ENCODE peak calls at places on chromosomes 7 and 10, in seven cellular contexts. J is spleen, M is esophagus muscularis mucosa, O is endothelial cell of umbilical vein, W is GM12878, G is GM12891, N is HCT116. H is an unnamed sample.

GRCh38 chr7:44065431-44066110 is at the start of gene PGAM2:
- DNase-seq in J (peak), M (no peak), O (no peak), W (no peak), G (no peak), N (no peak), H (peak)

GRCh38 chr7:44451123-44451522 is 39.3 kb downstream of the NUDCD3 start:
- DNase-seq in J (no peak), M (no peak), O (no peak), W (no peak), G (no peak), N (no peak), H (no peak)

GRCh38 chr7:139681463-139681755 is 96.4 kb downstream of the HIPK2 start:
- DNase-seq in J (no peak), M (no peak), O (no peak), W (no peak), G (no peak), N (peak), H (no peak)

GRCh38 chr10:12995425-12995861 is 6.1 kb downstream of the CCDC3 start:
- DNase-seq in J (no peak), M (no peak), O (peak), W (no peak), G (no peak), N (no peak), H (no peak)

GRCh38 chr7:159067870-159068787 is 76.5 kb downstream of the VIPR2 start:
- DNase-seq in J (no peak), M (peak), O (no peak), W (no peak), G (no peak), N (no peak), H (no peak)

GRCh38 chr7:108452707-108453106 is 3.5 kb downstream of the NRCAM start:
- DNase-seq in J (no peak), M (no peak), O (peak), W (no peak), G (no peak), N (peak), H (peak)

GRCh38 chr10:34454590-34455289 is 360.4 kb downstream of the PARD3 start:
- DNase-seq in J (no peak), M (no peak), O (peak), W (no peak), G (no peak), N (no peak), H (no peak)

GRCh38 chr10:44437837-44438752 is 53.2 kb upstream of the CXCL12 start:
- DNase-seq in J (no peak), M (peak), O (no peak), W (no peak), G (no peak), N (no peak), H (no peak)

GRCh38 chr7:66877577-66878300 is 43.3 kb upstream of the TMEM248 start:
- DNase-seq in J (no peak), M (no peak), O (no peak), W (peak), G (peak), N (no peak), H (no peak)

GRCh38 chr10:95247200-95247880 is 43.5 kb downstream of the PDLIM1 start:
- DNase-seq in J (no peak), M (peak), O (no peak), W (no peak), G (no peak), N (no peak), H (no peak)

GRCh38 chr7:135685306-135686084 is 23.2 kb downstream of the STMP1 start:
- DNase-seq in J (no peak), M (no peak), O (no peak), W (no peak), G (no peak), N (no peak), H (no peak)

GRCh38 chr10:21364196-21365114 is 161.0 kb downstream of the SKIDA1 start:
- DNase-seq in J (no peak), M (no peak), O (peak), W (no peak), G (no peak), N (peak), H (peak)

GRCh38 chr7:31958216-31958615 is 112.0 kb downstream of the PDE1C start:
- DNase-seq in J (no peak), M (no peak), O (no peak), W (no peak), G (no peak), N (no peak), H (no peak)

GRCh38 chr7:101691822-101692384 is 62.8 kb upstream of the MYL10 start:
- DNase-seq in J (no peak), M (no peak), O (no peak), W (no peak), G (no peak), N (no peak), H (no peak)

GRCh38 chr7:29332027-29332806 is 137.6 kb downstream of the CHN2 start:
- DNase-seq in J (no peak), M (no peak), O (no peak), W (no peak), G (no peak), N (no peak), H (no peak)

DNA sequence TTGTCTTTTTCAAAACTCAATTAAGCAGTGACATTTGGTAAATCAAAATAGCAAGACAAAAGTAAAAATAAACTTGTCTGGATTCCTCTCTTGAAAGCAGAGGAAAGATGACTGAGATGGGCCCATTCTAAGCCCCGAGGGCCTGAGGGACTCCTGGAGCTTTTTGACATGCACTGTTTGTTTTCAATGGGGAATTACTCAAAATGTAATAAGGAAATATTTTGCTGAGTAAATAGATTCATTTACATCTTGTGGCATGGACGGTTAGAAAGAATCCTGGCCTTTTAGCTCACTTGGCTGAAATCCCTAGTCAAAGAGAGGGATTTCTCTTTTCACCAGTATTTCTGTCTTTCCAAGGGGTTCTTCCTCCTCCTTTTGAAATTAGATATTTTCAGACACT is 108.0 kb downstream of the MKX start:
- DNase-seq in J (no peak), M (no peak), O (no peak), W (no peak), G (no peak), N (no peak), H (no peak)
- TF ChIP-seq POLR2AphosphoS5 in J (no peak), M (no peak), O (no peak), W (no peak), G (no peak), N (no peak), H (no peak)

DNA sequence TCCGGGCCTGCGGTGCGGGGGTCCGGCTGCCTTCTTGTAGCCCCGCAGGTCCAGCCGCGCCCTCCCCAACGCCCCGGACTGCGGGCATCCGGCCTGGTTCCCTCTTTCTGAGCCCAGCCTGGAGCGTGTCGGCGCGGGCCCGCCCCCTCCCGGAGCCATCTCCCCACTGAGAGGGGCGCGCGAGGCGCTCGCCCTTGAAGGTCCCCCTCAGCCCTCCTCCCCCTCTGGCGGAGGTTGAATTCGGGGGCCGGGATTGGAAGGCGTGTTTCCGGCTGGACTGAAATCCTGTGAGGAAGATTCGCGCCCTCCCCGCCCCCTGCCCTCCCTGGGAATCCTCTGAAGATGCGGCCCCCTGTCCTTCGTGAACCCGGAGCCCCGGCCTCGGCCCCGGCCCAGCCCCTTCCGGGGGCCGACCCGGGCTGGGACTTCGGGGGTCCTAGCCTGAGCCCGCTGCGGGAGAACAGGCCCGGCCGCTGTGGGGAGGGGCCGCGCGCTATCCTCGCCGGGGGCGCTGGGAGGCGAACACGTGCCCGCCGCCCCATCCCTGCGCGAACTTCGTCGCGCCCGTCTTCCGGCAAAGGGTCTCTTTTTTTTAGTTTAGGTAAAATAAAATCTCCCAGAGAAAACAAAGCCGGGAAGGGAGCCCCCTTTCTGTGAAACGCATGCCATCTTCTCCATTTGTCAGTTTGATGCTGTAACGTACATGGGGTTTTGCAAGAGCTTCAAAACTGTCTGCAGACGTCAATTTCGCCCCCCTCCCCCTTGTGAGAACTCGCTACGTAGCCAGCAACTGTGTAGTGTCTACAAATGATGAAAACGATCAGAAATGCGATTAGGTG is 636 bp downstream of the PDCD4 start:
- DNase-seq in J (peak), M (no peak), O (peak), W (no peak), G (no peak), N (no peak), H (peak)
- TF ChIP-seq POLR2AphosphoS5 in J (no peak), M (peak), O (no peak), W (peak), G (no peak), N (no peak), H (no peak)

DNA sequence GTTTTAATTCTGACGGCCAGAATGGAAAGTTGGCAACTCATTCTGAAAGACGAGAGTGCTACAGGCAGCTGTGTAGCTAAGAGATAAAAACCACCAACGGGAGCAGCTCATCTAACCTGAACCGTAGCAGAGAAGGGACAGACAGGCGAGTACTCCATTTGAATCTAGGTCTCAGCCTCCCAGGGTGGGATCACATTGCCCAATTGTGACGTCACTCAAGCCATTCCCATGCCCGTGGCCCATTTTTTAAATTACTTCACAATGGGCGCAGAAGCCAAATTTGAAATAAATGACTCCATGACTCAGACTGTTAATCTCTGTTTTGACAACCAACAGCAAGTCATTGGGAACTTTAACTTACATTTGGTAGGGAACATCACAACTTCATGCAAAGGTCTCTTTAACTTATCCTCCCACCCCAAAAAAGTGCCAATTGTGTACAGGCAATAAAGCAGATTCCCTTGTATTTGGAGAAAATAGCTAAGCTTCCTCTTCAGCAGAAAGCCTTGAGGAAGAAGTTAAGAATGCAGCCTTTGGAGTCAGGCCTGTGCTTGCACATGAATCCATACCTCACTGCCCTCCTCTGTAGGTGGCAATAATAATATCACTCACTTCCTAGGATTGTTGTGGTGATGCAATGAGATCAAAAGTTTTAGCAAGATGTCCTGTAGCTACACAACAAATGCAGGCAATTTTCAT is 93.2 kb upstream of the KIF5B start:
- DNase-seq in J (no peak), M (peak), O (peak), W (peak), G (peak), N (peak), H (no peak)
- TF ChIP-seq POLR2AphosphoS5 in J (no peak), M (no peak), O (no peak), W (no peak), G (no peak), N (no peak), H (no peak)

DNA sequence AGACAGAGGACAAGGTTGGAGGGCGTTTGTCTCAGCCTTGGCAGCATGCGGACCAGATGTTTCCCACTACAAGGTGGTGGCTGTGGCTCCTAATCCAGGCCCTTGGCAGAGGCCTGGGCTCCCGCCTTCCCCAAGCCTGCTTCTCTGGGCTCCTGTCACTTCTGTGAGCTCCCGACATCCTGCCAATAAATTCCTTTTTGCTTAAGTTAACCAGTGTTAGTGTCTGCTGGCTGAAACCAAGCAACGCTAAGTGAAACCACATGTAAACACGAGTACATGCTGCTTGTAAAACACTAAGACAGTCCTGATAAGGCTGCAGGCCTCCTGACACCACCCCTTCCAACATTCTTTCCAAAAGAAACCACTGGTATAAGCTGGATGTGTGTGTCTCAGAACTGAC is 263.6 kb upstream of the ZMIZ1 start:
- DNase-seq in J (no peak), M (no peak), O (no peak), W (no peak), G (no peak), N (no peak), H (no peak)
- TF ChIP-seq POLR2AphosphoS5 in J (no peak), M (peak), O (no peak), W (no peak), G (no peak), N (no peak), H (no peak)

GRCh38 chr7:137084607-137085380 is 216.3 kb downstream of the CHRM2 start:
- DNase-seq in J (no peak), M (no peak), O (no peak), W (no peak), G (no peak), N (no peak), H (no peak)

GRCh38 chr7:137078781-137079180 is 210.3 kb downstream of the CHRM2 start:
- DNase-seq in J (no peak), M (no peak), O (no peak), W (no peak), G (no peak), N (no peak), H (no peak)

GRCh38 chr7:137081276-137081675 is 212.8 kb downstream of the CHRM2 start:
- DNase-seq in J (no peak), M (no peak), O (no peak), W (no peak), G (no peak), N (no peak), H (no peak)

GRCh38 chr7:137080516-137081203 is 212.2 kb downstream of the CHRM2 start:
- DNase-seq in J (no peak), M (no peak), O (no peak), W (no peak), G (no peak), N (no peak), H (no peak)

DNA sequence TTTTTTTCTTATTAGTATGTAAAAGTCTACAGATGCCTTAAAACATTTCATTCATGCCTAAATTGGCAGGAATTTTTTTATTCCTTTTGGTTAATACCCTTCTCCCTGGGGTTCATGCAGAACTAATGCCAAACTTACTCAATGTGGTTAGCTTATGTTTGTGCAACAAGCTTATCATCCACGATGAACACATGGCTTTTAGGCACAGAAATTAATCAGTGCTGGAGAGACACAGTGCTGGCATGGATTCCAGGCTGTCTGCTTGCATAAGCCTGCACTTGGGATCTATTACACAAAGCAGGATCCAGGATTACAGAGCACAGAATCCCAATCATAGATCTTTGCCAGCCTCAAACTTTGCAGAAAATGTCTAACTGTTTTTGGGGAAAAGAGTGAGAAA is 213.2 kb downstream of the CHRM2 start:
- DNase-seq in J (no peak), M (no peak), O (no peak), W (no peak), G (no peak), N (no peak), H (no peak)
- TF ChIP-seq POLR2AphosphoS5 in J (no peak), M (peak), O (no peak), W (no peak), G (no peak), N (no peak), H (no peak)

GRCh38 chr7:18760046-18760445 is 264.5 kb downstream of the HDAC9 start:
- DNase-seq in J (no peak), M (no peak), O (no peak), W (no peak), G (no peak), N (no peak), H (no peak)

GRCh38 chr7:18753972-18754610 is 258.5 kb downstream of the HDAC9 start:
- DNase-seq in J (no peak), M (no peak), O (no peak), W (no peak), G (no peak), N (no peak), H (no peak)

GRCh38 chr7:18755793-18756192 is 260.2 kb downstream of the HDAC9 start:
- DNase-seq in J (no peak), M (no peak), O (no peak), W (no peak), G (no peak), N (no peak), H (no peak)

GRCh38 chr7:18754766-18755165 is 259.2 kb downstream of the HDAC9 start:
- DNase-seq in J (no peak), M (no peak), O (peak), W (no peak), G (no peak), N (no peak), H (no peak)

DNA sequence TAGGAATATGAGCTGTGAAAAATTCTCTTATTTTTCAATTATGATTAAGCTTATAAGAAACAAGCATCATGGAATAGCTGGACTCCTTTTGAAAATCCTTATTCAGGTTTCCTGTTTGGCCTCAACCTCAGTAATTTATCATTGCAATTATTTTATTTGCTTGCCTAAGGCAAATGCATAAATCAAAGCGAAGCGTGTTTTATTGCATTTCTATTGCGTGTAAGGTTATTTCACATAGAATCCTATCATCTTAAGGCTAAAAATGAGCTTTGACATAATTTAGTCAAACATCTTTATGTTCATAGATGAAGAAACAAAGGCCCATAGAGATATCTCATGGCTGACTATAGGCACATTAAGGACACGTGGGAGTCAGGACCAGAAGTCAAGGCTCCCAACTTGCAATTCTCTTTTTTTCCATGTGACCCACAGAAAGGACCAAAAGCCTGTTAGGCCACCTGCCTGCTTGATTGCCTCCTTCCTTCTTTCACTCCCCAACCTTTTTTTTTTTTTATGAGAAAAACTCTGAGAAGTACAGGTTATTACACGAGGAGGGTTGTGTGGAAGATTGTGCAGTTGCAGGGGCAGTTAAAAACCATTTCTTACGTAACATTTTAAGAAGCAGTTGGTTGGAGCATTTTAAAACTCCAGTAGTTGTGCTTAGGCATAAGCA is 261.0 kb downstream of the HDAC9 start:
- DNase-seq in J (no peak), M (no peak), O (no peak), W (no peak), G (no peak), N (no peak), H (no peak)
- TF ChIP-seq POLR2AphosphoS5 in J (no peak), M (no peak), O (no peak), W (no peak), G (no peak), N (no peak), H (no peak)

DNA sequence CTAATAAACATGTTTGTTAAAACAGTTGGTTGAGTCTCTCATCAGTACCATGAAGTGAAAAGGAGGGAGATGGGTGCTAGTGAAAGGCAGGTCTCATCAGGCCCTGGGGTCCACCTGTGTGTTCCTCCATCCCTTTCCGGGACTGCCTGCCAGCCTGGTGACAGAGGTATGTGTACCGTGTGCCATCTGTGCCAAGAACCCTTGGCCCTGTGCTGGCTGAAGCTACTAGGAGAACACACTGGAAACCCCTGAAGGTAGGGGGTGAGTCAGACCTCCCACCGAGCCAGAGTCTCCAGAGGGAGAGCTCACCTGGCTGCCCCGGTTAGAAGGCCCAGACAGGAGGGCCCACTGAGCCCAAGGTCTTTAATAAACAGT is 2.3 kb downstream of the DDIT4 start:
- DNase-seq in J (no peak), M (no peak), O (no peak), W (no peak), G (no peak), N (peak), H (peak)
- TF ChIP-seq POLR2AphosphoS5 in J (peak), M (no peak), O (no peak), W (peak), G (no peak), N (no peak), H (no peak)

H was measured in GM23338.